ENCODE peak calls at places on chromosomes 5 and 9, in four cellular contexts. X, Z, W and G are unnamed samples.

GRCh38 chr9:135415586-135415985 is 64.0 kb upstream of the PPP1R26 start:
- DNase-seq in X (no peak), Z (no peak), W (no peak), G (no peak)

GRCh38 chr9:84710701-84711397 is 41.3 kb downstream of the NTRK2 start:
- DNase-seq in X (no peak), Z (no peak), W (no peak), G (no peak)

GRCh38 chr9:81022177-81022576 is 667.2 kb downstream of the TLE1 start:
- DNase-seq in Z (peak; percentile 81), W (no peak), X (no peak), G (no peak)

GRCh38 chr5:71601222-71602026 is 14.3 kb downstream of the MCCC2 start:
- DNase-seq in X (peak; percentile 51), Z (peak; percentile 98), W (peak; percentile 55), G (peak; percentile 84)

GRCh38 chr5:165361143-165361542 is 1855.7 kb downstream of the MAT2B start:
- DNase-seq in W (peak; percentile 87), X (no peak), Z (no peak), G (no peak)

GRCh38 chr9:110116543-110116885 is 91.4 kb downstream of the C9orf152 start:
- DNase-seq in X (no peak), Z (peak; percentile 99), W (no peak), G (no peak)

GRCh38 chr9:4334439-4334838 is 34.6 kb upstream of the GLIS3 start:
- DNase-seq in Z (peak; percentile 8), W (no peak), X (peak; percentile 83), G (no peak)

GRCh38 chr5:62306494-62307363 is 723 bp downstream of the KIF2A start:
- DNase-seq in Z (peak; percentile 35), X (peak; percentile 35), W (peak; percentile 29), G (peak; percentile 83)

GRCh38 chr9:105198023-105198422 is 46.4 kb upstream of the SLC44A1 start:
- DNase-seq in W (no peak), Z (no peak), X (no peak), G (no peak)

GRCh38 chr9:114988962-114989599 is 58.7 kb upstream of the TNFSF8 start:
- DNase-seq in W (no peak), X (no peak), Z (no peak), G (no peak)

GRCh38 chr9:100437860-100438805 is 11.2 kb downstream of the MSANTD3 start:
- DNase-seq in X (peak; percentile 77), Z (peak; percentile 78), W (peak; percentile 71), G (peak; percentile 91)

GRCh38 chr5:124528838-124529237 is 217.6 kb downstream of the ZNF608 start:
- DNase-seq in X (no peak), Z (peak; percentile 25), W (no peak), G (no peak)

GRCh38 chr9:107872457-107873192 is 383.1 kb upstream of the KLF4 start:
- DNase-seq in X (no peak), Z (no peak), W (no peak), G (no peak)

GRCh38 chr5:96772542-96772941 is 35.2 kb downstream of the ERAP1 start:
- DNase-seq in X (no peak), W (no peak), Z (no peak), G (no peak)
- H3K27me3 ChIP-seq in X (no peaks in the 10 kb centered on the region), W (no peaks in the 10 kb centered on the region), Z (no peaks in the 10 kb centered on the region), G (no peaks in the 10 kb centered on the region)

GRCh38 chr5:143638654-143639053 is 173.3 kb upstream of the HMHB1 start:
- DNase-seq in W (no peak), Z (no peak), X (no peak), G (no peak)
- H3K27me3 ChIP-seq in W (no peaks in the 10 kb centered on the region), Z (no peaks in the 10 kb centered on the region), X (no peaks in the 10 kb centered on the region), G (no peaks in the 10 kb centered on the region)

DNA sequence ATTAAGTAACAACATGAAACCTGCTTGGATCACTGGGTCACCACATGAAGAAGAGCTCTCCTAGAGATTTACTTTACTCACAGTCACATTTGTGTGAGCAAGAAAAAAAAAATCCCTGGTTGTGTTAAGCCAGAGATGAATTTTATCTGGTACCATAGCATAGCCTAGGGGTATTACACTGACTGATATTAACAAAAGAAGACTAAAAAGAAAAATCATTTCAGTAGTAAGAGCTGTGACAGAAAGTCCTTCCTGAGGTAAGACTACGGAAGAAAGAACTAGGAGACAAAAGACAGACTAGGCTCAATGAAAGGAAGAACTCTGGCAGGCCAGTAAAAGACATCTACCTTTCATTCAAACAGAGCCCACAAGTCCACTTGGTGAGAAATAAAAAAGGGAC is 15.2 kb downstream of the OTP start:
- DNase-seq in W (no peak), X (no peak), Z (no peak), G (no peak)
- H3K27me3 ChIP-seq in W (no peaks in the 10 kb centered on the region), X (peaks cover 5% of the 10 kb centered on the region), Z (peaks cover 49% of the 10 kb centered on the region), G (no peaks in the 10 kb centered on the region)

GRCh38 chr9:38211002-38211401 is 142.0 kb upstream of the SHB start:
- DNase-seq in X (no peak), W (no peak), Z (no peak), G (no peak)

GRCh38 chr9:38214441-38214840 is 145.4 kb upstream of the SHB start:
- DNase-seq in Z (no peak), X (no peak), W (no peak), G (no peak)

GRCh38 chr9:38215465-38215864 is 146.4 kb upstream of the SHB start:
- DNase-seq in X (no peak), W (no peak), Z (no peak), G (no peak)

GRCh38 chr9:38212016-38212415 is 143.0 kb upstream of the SHB start:
- DNase-seq in W (no peak), Z (no peak), X (no peak), G (no peak)

GRCh38 chr9:38213591-38213990 is 144.6 kb upstream of the SHB start:
- DNase-seq in X (no peak), W (no peak), Z (no peak), G (no peak)
- H3K27me3 ChIP-seq in X (no peaks in the 10 kb centered on the region), W (no peaks in the 10 kb centered on the region), Z (peaks cover 39% of the 10 kb centered on the region), G (no peaks in the 10 kb centered on the region)